ENCODE peak calls at places on chromosomes 2 and 18, in four cellular contexts. E is heart left ventricle, U is stomach, Q is Peyer's patch. F is an unnamed sample.

GRCh38 chr18:55264108-55264507 is 304.8 kb upstream of the CCDC68 start:
- DNase-seq in E (no peak), U (no peak), Q (no peak), F (no peak)

GRCh38 chr2:218908721-218909619 is 28.3 kb downstream of the WNT10A start:
- DNase-seq in E (peak), U (peak), Q (peak), F (peak)

GRCh38 chr2:6343076-6343475 is 522.6 kb downstream of the CMPK2 start:
- DNase-seq in E (no peak), U (no peak), Q (no peak), F (no peak)

GRCh38 chr2:173196080-173196479 is 120.4 kb downstream of the MAP3K20 start:
- DNase-seq in E (no peak), U (no peak), Q (no peak), F (no peak)

GRCh38 chr2:218245214-218245613 is 15.6 kb upstream of the GPBAR1 start:
- DNase-seq in E (no peak), U (no peak), Q (no peak), F (no peak)

GRCh38 chr2:193371200-193371599 is 1176.5 kb upstream of the TMEFF2 start:
- DNase-seq in E (no peak), U (no peak), Q (no peak), F (no peak)

GRCh38 chr2:176488446-176488845 is 219.2 kb downstream of the MTX2 start:
- DNase-seq in E (no peak), U (no peak), Q (no peak), F (no peak)

GRCh38 chr2:10166489-10167295 is 44.2 kb downstream of the RRM2 start:
- DNase-seq in E (no peak), U (no peak), Q (no peak), F (no peak)

GRCh38 chr2:14628906-14629305 is 3.6 kb upstream of the LRATD1 start:
- DNase-seq in E (no peak), U (peak), Q (no peak), F (peak)

GRCh38 chr2:170505631-170506270 is 209.4 kb upstream of the SP5 start:
- DNase-seq in E (peak), U (no peak), Q (no peak), F (peak)

GRCh38 chr2:8542381-8543064 is 139.3 kb upstream of the ID2 start:
- DNase-seq in E (no peak), U (no peak), Q (peak), F (no peak)

GRCh38 chr2:28610583-28611201 is 114.8 kb downstream of the PLB1 start:
- DNase-seq in E (peak), U (peak), Q (no peak), F (peak)

GRCh38 chr2:30776831-30777652 is 30.2 kb downstream of the CAPN13 start:
- DNase-seq in E (no peak), U (peak), Q (no peak), F (peak)

GRCh38 chr2:235600926-235601325 is 107.1 kb downstream of the AGAP1 start:
- DNase-seq in E (no peak), U (no peak), Q (no peak), F (no peak)

GRCh38 chr2:235605306-235605998 is 111.6 kb downstream of the AGAP1 start:
- DNase-seq in E (peak), U (peak), Q (no peak), F (peak)

GRCh38 chr2:235601960-235602704 is 108.3 kb downstream of the AGAP1 start:
- DNase-seq in E (no peak), U (no peak), Q (no peak), F (no peak)

GRCh38 chr2:235605999-235606715 is 112.3 kb downstream of the AGAP1 start:
- DNase-seq in E (no peak), U (no peak), Q (no peak), F (no peak)

GRCh38 chr2:235603659-235604058 is 109.8 kb downstream of the AGAP1 start:
- DNase-seq in E (no peak), U (no peak), Q (no peak), F (no peak)
- TF ChIP-seq POLR2A in E (no peak), U (no peak), Q (no peak), F (no peak)

DNA sequence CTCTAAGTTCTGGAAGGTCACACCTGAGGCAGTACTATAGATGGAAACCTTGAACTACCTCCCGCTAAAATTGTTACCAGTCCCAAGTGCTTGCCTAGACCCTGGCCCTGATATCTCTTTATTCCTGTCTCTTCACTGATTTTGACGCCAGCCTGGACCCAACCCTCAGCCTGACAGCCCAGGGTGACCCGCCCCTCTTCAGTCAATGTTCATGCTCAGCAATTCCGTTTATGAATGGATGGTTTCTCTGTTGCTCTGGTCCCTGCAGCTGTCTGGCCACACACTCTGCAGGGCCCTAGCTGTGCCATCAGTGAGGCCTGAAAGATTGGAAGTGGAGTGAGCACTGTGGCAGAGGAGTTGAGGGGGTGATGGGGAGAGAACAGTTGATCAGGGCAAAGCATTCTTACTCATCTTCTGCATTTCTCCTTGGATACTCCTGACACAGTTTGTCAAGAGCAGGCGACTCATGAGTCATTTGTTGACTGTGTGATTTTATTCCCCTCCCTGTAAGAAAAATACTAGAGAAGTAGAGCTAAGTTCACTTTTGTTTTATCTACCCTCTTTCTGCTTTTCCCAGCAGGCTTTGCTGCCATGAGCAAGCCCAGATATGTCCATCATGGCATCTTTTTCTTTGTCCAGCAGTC is 46.0 kb downstream of the NPAS2 start:
- DNase-seq in E (no peak), U (peak), Q (no peak), F (no peak)
- H3K4me3 ChIP-seq in E (no peak), U (no peak), Q (no peak), F (no peak)

GRCh38 chr2:210222607-210223006 is 2.6 kb downstream of the ACADL start:
- DNase-seq in E (no peak), U (no peak), Q (no peak), F (no peak)

GRCh38 chr2:210227689-210228088 is 2.4 kb upstream of the ACADL start:
- DNase-seq in E (no peak), U (no peak), Q (no peak), F (no peak)

GRCh38 chr2:210225461-210225798 is 183 bp upstream of the ACADL start:
- DNase-seq in E (no peak), U (no peak), Q (no peak), F (no peak)

GRCh38 chr2:210226186-210226585 is 939 bp upstream of the ACADL start:
- DNase-seq in E (no peak), U (no peak), Q (no peak), F (no peak)

GRCh38 chr2:210224660-210225460 is at the start of gene ACADL:
- DNase-seq in E (peak), U (peak), Q (no peak), F (peak)
- TF ChIP-seq POLR2A in E (no peak), U (no peak), Q (no peak), F (no peak)

GRCh38 chr2:140801311-140801710 is 1329.5 kb downstream of the LRP1B start:
- DNase-seq in E (no peak), U (no peak), Q (no peak), F (no peak)
- H3K4me3 ChIP-seq in E (no peak), U (no peak), Q (no peak), F (no peak)

DNA sequence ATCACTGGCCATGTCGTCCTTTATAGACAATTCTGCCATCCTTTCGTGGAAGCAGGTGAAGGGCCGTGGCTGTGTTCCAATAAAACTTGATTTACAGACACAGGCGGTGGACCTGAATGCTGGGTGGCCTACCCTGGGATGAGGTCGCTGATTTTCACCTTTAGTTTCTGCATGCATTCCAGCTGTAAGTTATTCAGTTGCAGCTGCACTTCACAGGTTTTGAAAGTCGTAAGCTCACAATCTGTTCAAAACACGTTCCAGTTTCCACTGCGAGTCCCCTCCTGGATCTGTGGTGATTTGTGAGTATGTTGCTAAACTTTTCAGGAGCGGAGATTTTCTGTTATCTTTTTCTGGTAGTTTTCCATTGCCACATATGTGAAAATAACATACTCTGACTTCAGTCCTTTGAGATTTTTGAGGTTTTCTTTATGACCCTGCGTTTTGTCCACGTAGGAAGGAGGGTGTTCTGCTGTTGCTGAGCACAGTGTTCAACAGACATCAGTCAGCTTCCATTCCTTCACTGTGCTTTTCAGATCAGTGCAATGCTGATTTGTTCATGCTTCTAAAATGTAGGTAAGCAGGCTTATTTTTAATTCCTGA is 102.1 kb downstream of the SNTG2 start:
- DNase-seq in E (no peak), U (no peak), Q (no peak), F (no peak)
- TF ChIP-seq POLR2A in E (no peak), U (no peak), Q (no peak), F (no peak)

GRCh38 chr18:65919018-65919417 is 168.2 kb downstream of the CDH7 start:
- DNase-seq in E (no peak), U (no peak), Q (no peak), F (no peak)
- H3K4me3 ChIP-seq in E (no peak), U (no peak), Q (no peak), F (no peak)

DNA sequence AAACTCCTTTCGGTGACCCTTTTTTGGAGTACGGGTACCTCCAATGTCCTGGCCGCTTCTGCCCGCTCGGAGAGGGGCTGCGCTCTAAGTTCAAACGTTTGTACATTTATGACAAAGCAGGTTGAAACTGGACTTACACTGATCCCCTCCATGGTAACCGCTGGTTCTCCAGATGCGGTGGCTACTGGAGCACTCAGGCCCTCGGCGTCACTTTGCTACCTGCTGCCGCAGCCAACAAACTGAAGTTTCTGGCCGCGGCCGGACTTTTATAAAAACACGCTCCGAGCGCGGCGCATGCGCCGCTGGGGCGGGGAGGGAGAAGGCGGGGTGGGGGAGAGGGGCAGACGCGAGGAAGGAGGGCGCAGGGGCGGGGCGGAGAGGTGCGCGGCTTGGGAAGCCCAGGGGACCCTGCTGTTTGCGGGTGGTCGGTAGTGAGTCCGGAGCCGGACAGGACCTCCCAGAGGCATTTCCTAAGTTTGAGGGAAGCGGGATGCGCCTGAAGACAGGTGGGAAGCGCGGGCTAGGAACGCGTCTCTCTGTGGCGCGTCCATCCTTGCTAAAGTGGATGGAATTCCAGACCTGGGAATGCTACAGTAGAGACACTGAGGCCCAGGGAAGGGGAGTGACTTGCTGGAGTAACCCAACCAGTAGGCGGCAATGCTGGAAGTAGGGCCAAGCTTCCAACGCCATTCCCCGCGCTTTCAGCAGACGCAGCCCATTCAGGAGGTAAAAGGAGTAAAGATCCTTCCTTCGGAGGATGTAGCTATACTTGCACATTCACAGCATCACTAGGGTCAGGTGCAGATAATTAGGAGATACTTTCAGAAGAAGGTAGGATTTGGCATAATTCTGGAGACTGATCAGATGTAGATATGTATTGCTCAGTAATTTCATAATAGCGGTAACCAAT is at the start of gene CXCR4:
- DNase-seq in E (peak), U (peak), Q (peak), F (peak)
- TF ChIP-seq POLR2A in E (no peak), U (no peak), Q (peak), F (no peak)